ENCODE peak calls at places on chromosomes 5 and 9, in seven cellular contexts. One of them, this sample, is unnamed.
A peak's percentile ranks its signal among the peaks of the same experiment; 100 is the strongest.

GRCh38 chr5:143004361-143004802 is 234.2 kb downstream of the ARHGAP26 start:
- DNase-seq in Caki2: peak; percentile 94
- DNase-seq in AG08395: no peak
- DNase-seq in GDM1: no peak
- DNase-seq in AG09319: no peak
- DNase-seq in heart left ventricle: no peak
- DNase-seq in iPS-NIHi11: no peak
- DNase-seq in this sample: no peak

GRCh38 chr9:8782237-8782636 is 982.7 kb upstream of the DMAC1 start:
- DNase-seq in AG09319: no peak
- DNase-seq in heart left ventricle: no peak
- DNase-seq in AG08395: no peak
- DNase-seq in iPS-NIHi11: no peak
- DNase-seq in Caki2: no peak
- DNase-seq in GDM1: no peak
- DNase-seq in this sample: no peak

GRCh38 chr9:79663299-79663698 is 91.5 kb downstream of the TLE4 start:
- DNase-seq in Caki2: no peak
- DNase-seq in AG08395: peak; percentile 52
- DNase-seq in iPS-NIHi11: no peak
- DNase-seq in heart left ventricle: no peak
- DNase-seq in AG09319: no peak
- DNase-seq in GDM1: no peak
- DNase-seq in this sample: no peak

GRCh38 chr5:94807985-94808384 is 189.5 kb downstream of the SLF1 start:
- DNase-seq in heart left ventricle: no peak
- DNase-seq in AG08395: no peak
- DNase-seq in AG09319: no peak
- DNase-seq in Caki2: no peak
- DNase-seq in iPS-NIHi11: no peak
- DNase-seq in GDM1: no peak
- DNase-seq in this sample: no peak

GRCh38 chr5:28807230-28807629 is 1768.8 kb upstream of the CDH9 start:
- DNase-seq in GDM1: no peak
- DNase-seq in Caki2: peak; percentile 24
- DNase-seq in iPS-NIHi11: no peak
- DNase-seq in heart left ventricle: no peak
- DNase-seq in AG09319: no peak
- DNase-seq in AG08395: no peak
- DNase-seq in this sample: no peak

GRCh38 chr5:11239261-11239660 is 478.2 kb upstream of the DAP start:
- DNase-seq in Caki2: no peak
- DNase-seq in heart left ventricle: no peak
- DNase-seq in GDM1: no peak
- DNase-seq in iPS-NIHi11: peak; percentile 35
- DNase-seq in AG08395: no peak
- DNase-seq in AG09319: no peak
- DNase-seq in this sample: no peak

GRCh38 chr9:134570726-134571325 is 70.8 kb upstream of the COL5A1 start:
- DNase-seq in AG09319: no peak
- DNase-seq in iPS-NIHi11: peak; percentile 5
- DNase-seq in GDM1: no peak
- DNase-seq in Caki2: no peak
- DNase-seq in heart left ventricle: no peak
- DNase-seq in AG08395: no peak
- DNase-seq in this sample: no peak

GRCh38 chr5:37814699-37815098 is 25.1 kb downstream of the GDNF start:
- DNase-seq in GDM1: no peak
- DNase-seq in heart left ventricle: no peak
- DNase-seq in iPS-NIHi11: no peak
- DNase-seq in AG09319: no peak
- DNase-seq in AG08395: no peak
- DNase-seq in Caki2: no peak
- DNase-seq in this sample: no peak

GRCh38 chr5:147187163-147187562 is 47.7 kb upstream of the STK32A start:
- DNase-seq in GDM1: no peak
- DNase-seq in iPS-NIHi11: no peak
- DNase-seq in heart left ventricle: no peak
- DNase-seq in AG08395: no peak
- DNase-seq in Caki2: no peak
- DNase-seq in AG09319: no peak
- DNase-seq in this sample: no peak

GRCh38 chr5:169610606-169611005 is 26.5 kb upstream of the DOCK2 start:
- DNase-seq in GDM1: no peak
- DNase-seq in AG09319: no peak
- DNase-seq in AG08395: no peak
- DNase-seq in heart left ventricle: no peak
- DNase-seq in iPS-NIHi11: no peak
- DNase-seq in Caki2: no peak
- DNase-seq in this sample: no peak

GRCh38 chr5:134837530-134838181 is 8.1 kb upstream of the C5orf24 start:
- DNase-seq in GDM1: no peak
- DNase-seq in AG09319: no peak
- DNase-seq in iPS-NIHi11: no peak
- DNase-seq in AG08395: no peak
- DNase-seq in Caki2: no peak
- DNase-seq in heart left ventricle: no peak
- DNase-seq in this sample: no peak

GRCh38 chr9:17082343-17082742 is 52.5 kb upstream of the CNTLN start:
- DNase-seq in AG09319: no peak
- DNase-seq in AG08395: no peak
- DNase-seq in iPS-NIHi11: peak; percentile 71
- DNase-seq in Caki2: no peak
- DNase-seq in GDM1: no peak
- DNase-seq in heart left ventricle: no peak
- DNase-seq in this sample: peak; percentile 64

GRCh38 chr5:159309689-159310433 is 20.4 kb downstream of the IL12B start:
- DNase-seq in GDM1: no peak
- DNase-seq in AG08395: no peak
- DNase-seq in AG09319: no peak
- DNase-seq in iPS-NIHi11: no peak
- DNase-seq in Caki2: no peak
- DNase-seq in heart left ventricle: no peak
- DNase-seq in this sample: no peak

GRCh38 chr5:75672616-75673015 is 44.6 kb downstream of the POC5 start:
- DNase-seq in AG09319: no peak
- DNase-seq in Caki2: no peak
- DNase-seq in iPS-NIHi11: no peak
- DNase-seq in AG08395: no peak
- DNase-seq in heart left ventricle: no peak
- DNase-seq in GDM1: no peak
- DNase-seq in this sample: no peak